ENCODE peak calls at places on chromosome 1, in four cellular contexts. G is SK-N-SH, N is K562, I is HepG2. K is an unnamed sample.
A peak's percentile ranks its signal among the peaks of the same experiment; 100 is the strongest.

GRCh38 chr1:116671835-116672234 is 4.3 kb upstream of the IGSF3 start:
- DNase-seq in N (no peak), I (no peak), G (no peak), K (no peak)

GRCh38 chr1:65179148-65179547 is 31.1 kb downstream of the AK4 start:
- DNase-seq in N (no peak), I (no peak), G (no peak), K (no peak)

GRCh38 chr1:10901091-10901893 is 104.8 kb upstream of the CASZ1 start:
- DNase-seq in N (no peak), G (peak; percentile 70), I (no peak), K (no peak)

GRCh38 chr1:74162333-74162732 is 35.6 kb downstream of the LRRIQ3 start:
- DNase-seq in G (no peak), I (no peak), N (no peak), K (no peak)

GRCh38 chr1:25700124-25700523 is 83.5 kb downstream of the MAN1C1 start:
- DNase-seq in I (no peak), N (no peak), G (no peak), K (no peak)

GRCh38 chr1:225209153-225209552 is 218.7 kb downstream of the LBR start:
- DNase-seq in N (no peak), I (peak; percentile 77), G (no peak), K (no peak)

GRCh38 chr1:179036844-179037465 is 11.3 kb downstream of the FAM20B start:
- DNase-seq in I (no peak), G (no peak), N (no peak), K (peak; percentile 43)

GRCh38 chr1:107793896-107794440 is 171.0 kb downstream of the VAV3 start:
- DNase-seq in I (no peak), N (no peak), G (no peak), K (no peak)

DNA sequence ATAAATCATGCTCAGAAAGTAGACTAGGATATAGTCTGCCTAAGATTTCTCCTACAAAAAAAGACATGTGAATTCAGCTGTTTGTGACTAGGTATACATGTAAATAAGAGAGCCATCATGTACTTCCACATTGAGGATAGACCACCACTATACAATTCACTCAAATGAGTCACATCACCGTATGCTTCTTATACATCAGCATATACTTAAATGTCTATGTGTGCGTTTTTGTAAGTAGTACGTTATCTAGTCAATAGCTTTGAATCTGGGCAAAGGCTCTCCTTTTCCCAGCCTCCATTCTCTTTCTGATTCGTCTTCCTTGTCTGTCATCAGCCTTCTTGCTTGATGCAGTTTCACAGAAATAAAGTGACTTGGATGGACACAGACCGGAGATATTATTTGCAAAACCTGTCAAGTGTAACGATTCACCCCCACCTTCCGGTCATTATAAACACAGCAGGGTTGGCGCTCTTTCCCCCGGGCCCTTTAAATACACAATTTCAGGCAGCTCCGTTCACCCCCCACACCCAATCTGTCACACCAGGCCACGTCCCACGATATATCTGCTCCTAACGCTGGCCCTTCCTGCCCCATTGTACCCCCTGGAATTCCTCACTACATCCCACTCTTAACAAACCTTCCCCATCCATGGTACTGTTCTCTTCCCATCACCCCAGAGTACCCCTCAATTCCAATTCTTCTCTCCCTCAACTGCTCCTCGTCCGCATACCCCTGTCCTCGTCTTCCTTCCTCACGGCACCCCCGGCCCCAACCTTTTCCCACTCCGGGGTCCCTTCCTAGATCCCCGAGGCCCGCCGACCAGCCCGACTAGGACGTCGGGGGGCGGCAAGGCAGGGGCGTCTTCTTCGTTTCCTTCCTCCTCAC is 636 bp downstream of the VAMP4 start:
- DNase-seq in G (peak; percentile 55), I (peak; percentile 36), N (peak; percentile 74), K (peak; percentile 30)
- TF ChIP-seq SMC3 in G (no peak), I (no peak), N (peak; percentile 10), K (no peak)

GRCh38 chr1:162168261-162168660 is 98.8 kb downstream of the NOS1AP start:
- DNase-seq in I (no peak), N (no peak), G (no peak), K (no peak)
- TF ChIP-seq ZBTB33 in I (no peak), N (no peak), G (no peak), K (no peak)

DNA sequence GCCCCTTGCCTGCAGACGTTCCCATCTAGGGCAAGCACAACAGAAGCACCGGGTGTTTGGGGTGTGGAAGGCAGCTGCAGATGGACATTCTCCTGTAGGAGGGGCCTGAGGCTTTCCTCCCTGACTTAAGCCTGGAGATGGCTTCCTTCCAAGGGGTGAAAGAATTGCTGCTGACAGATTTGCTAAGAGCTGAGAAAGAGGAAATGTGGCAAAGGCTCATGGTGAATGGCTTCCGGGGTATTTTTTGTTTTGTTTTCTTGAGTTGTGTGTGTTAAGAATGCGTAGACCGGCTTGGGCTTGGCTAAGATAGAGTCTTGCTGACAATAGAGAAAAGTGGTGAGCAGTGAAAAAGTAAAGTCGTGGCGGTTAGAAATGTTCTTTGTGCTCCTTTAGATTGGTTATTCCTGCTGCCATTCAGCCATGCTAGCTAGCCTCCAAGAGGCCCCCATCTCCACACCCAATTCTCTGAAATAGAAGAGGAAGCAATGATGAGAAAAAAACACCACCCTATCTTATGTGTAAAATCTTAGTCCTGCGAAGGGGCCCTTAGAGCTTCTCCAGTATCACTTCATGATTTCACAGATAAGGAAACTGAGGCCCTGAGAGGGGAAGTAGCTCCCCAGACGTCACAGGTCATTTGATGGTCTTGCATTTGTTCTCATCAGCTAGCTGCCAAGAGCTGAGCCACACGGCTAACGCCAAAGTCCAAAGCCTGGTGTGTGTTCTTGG is 36.9 kb downstream of the EIF2D start:
- DNase-seq in I (no peak), G (no peak), N (peak; percentile 71), K (no peak)
- TF ChIP-seq SMC3 in I (no peak), G (no peak), N (no peak), K (peak; percentile 2)

DNA sequence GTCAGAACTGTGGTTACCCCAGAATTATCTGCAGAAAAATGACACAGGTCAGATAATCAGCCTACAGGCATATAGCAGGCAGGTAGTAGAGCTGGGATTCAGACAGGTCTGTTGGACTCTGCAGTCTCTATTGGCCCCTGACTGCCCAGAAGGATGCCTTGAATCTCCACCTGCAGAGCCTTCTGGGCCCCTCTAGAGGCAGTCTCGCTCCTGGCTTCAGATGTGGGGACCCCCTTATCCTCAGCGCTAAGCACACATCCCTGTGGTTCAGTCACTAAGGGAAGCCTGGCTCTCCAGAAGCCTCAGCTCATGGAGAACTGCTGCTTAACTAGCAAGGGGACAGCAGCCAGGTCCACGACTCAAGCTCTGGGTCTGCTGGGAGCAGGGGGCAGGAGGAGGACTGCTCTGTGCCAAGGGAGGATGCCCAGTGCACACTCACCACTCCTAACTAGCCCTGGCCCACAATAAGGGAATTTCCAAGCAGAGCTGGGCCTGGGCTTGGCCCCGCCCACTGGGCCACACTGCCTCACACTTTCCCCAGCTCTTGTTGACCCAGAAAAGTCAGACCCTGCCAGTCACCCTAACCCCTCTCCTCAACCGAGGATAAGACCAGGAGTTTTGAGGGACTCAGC is 18.9 kb downstream of the SLC9A1 start:
- DNase-seq in I (no peak), G (no peak), N (no peak), K (no peak)
- TF ChIP-seq ZBTB33 in I (no peak), G (no peak), N (no peak), K (no peak)

GRCh38 chr1:7108251-7108650 is 323.0 kb downstream of the CAMTA1 start:
- DNase-seq in N (no peak), G (no peak), I (no peak), K (no peak)

GRCh38 chr1:7111855-7112254 is 326.6 kb downstream of the CAMTA1 start:
- DNase-seq in N (peak; percentile 39), G (no peak), I (no peak), K (no peak)

GRCh38 chr1:7113136-7113535 is 327.9 kb downstream of the CAMTA1 start:
- DNase-seq in I (no peak), N (no peak), G (no peak), K (no peak)

GRCh38 chr1:7109901-7110300 is 324.6 kb downstream of the CAMTA1 start:
- DNase-seq in I (no peak), N (no peak), G (no peak), K (no peak)

GRCh38 chr1:7110306-7110705 is 325.1 kb downstream of the CAMTA1 start:
- DNase-seq in G (no peak), I (no peak), N (no peak), K (no peak)
- TF ChIP-seq SMC3 in G (no peak), I (no peak), N (no peak), K (no peak)

GRCh38 chr1:4974981-4975685 is 320.7 kb downstream of the AJAP1 start:
- DNase-seq in N (no peak), G (no peak), I (no peak), K (no peak)

GRCh38 chr1:4977701-4978100 is 323.3 kb downstream of the AJAP1 start:
- DNase-seq in I (no peak), N (no peak), G (no peak), K (no peak)

GRCh38 chr1:4973341-4973740 is 318.9 kb downstream of the AJAP1 start:
- DNase-seq in G (no peak), N (no peak), I (no peak), K (no peak)

GRCh38 chr1:4976859-4977440 is 322.5 kb downstream of the AJAP1 start:
- DNase-seq in I (no peak), G (no peak), N (no peak), K (no peak)

DNA sequence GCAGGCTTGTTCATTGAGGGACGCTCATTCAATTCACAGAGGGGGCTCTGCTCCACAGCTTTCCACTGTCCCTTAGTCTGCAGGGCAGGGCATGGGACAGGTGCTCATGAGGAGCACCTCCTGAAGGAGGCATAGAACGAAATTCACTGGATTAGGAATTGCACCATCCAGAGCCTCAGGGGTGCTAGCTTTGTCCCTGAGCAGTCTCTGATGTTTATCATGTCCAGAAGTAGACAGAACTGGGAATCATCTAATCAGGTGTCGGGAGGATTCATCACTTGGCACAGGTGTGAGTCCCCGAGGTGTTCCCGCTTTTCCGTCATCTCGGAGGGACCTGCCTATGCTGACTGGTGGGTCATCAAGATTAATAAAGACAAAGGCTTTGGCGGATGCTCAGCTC is 321.4 kb downstream of the AJAP1 start:
- DNase-seq in G (no peak), N (no peak), I (no peak), K (no peak)
- TF ChIP-seq ZBTB33 in G (no peak), N (no peak), I (no peak), K (no peak)

DNA sequence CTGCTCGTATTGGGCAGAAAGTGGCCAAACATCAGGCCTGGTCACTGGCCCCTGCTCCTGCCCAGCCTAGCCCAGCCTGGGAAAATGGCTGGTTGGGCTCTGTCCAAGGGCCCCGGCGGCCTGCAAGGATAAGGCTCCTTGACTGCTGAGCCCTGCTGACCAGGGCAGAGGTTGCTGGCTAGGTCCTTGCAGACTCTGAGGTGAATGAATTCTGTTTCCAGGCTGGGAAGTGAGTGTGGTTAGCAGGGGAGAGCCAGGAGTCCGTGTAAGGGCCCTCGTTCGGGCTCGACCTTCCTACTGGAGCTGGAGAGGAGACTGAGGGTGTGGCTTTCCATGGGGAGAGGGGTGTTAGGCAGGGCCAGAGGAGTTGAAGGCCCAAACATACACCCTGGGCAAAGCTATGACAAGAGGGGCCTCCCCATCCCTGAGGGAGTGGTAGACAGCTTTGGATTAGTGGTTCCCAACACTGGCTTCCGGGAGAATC is 20.6 kb downstream of the CSF1 start:
- DNase-seq in G (peak; percentile 80), N (peak; percentile 74), I (peak; percentile 82), K (no peak)
- TF ChIP-seq SMC3 in G (no peak), N (no peak), I (no peak), K (no peak)

K was measured in GM12878.